ENCODE peak calls at places on chromosomes 7 and 10, in six cellular contexts. H is C1 segment of cervical spinal cord, T is LoVo, D is GM04504, P is GM04503, B is neural crest cell. U is an unnamed sample.
A peak's percentile ranks its signal among the peaks of the same experiment; 100 is the strongest.

GRCh38 chr7:74343281-74344127 is 54.3 kb downstream of the CLIP2 start:
- DNase-seq in H (no peak), T (peak; percentile 39), D (peak; percentile 38), P (peak; percentile 44), B (no peak), U (no peak)

GRCh38 chr10:128463991-128464755 is 337.9 kb upstream of the MKI67 start:
- DNase-seq in H (no peak), T (peak; percentile 77), D (no peak), P (no peak), B (peak; percentile 47), U (peak; percentile 43)

GRCh38 chr10:111916011-111916410 is 267.6 kb downstream of the GPAM start:
- DNase-seq in H (no peak), T (no peak), D (no peak), P (no peak), B (no peak), U (no peak)

GRCh38 chr7:30147785-30148184 is 13.0 kb downstream of the MTURN start:
- DNase-seq in H (no peak), T (no peak), D (no peak), P (no peak), B (no peak), U (no peak)

GRCh38 chr10:35504132-35504531 is 101.0 kb upstream of the GJD4 start:
- DNase-seq in H (no peak), T (no peak), D (no peak), P (no peak), B (no peak), U (no peak)

GRCh38 chr7:30764030-30764991 is 6.9 kb upstream of the MINDY4 start:
- DNase-seq in H (peak; percentile 12), T (no peak), D (no peak), P (no peak), B (no peak), U (no peak)

GRCh38 chr10:4650572-4650971 is 175.4 kb upstream of the AKR1E2 start:
- DNase-seq in H (no peak), T (no peak), D (peak; percentile 49), P (peak; percentile 39), B (no peak), U (no peak)

GRCh38 chr7:157951300-157952049 is 614.7 kb downstream of the DNAJB6 start:
- DNase-seq in H (no peak), T (no peak), D (no peak), P (no peak), B (no peak), U (no peak)

GRCh38 chr10:61850376-61850775 is 51.1 kb upstream of the ARID5B start:
- DNase-seq in H (no peak), T (no peak), D (no peak), P (no peak), B (no peak), U (no peak)

GRCh38 chr10:59245751-59246150 is 69.3 kb downstream of the PHYHIPL start:
- DNase-seq in H (no peak), T (no peak), D (no peak), P (no peak), B (no peak), U (no peak)

GRCh38 chr7:91566333-91566732 is 302.1 kb downstream of the FZD1 start:
- DNase-seq in H (no peak), T (no peak), D (no peak), P (no peak), B (no peak), U (no peak)

GRCh38 chr7:140625908-140626868 is 14.4 kb downstream of the DENND2A start:
- DNase-seq in H (peak; percentile 75), T (peak; percentile 53), D (peak; percentile 93), P (peak; percentile 82), B (no peak), U (peak; percentile 97)

GRCh38 chr7:1571261-1571650 is 1.4 kb upstream of the PSMG3 start:
- DNase-seq in H (no peak), T (peak; percentile 45), D (peak; percentile 43), P (peak; percentile 43), B (no peak), U (no peak)

GRCh38 chr7:49852619-49853462 is 79.4 kb downstream of the VWC2 start:
- DNase-seq in H (no peak), T (peak; percentile 63), D (peak; percentile 17), P (peak; percentile 6), B (peak; percentile 51), U (peak; percentile 26)

GRCh38 chr7:12827920-12828319 is 140.5 kb downstream of the ARL4A start:
- DNase-seq in H (no peak), T (no peak), D (no peak), P (no peak), B (no peak), U (no peak)

U was measured in uterus.